ENCODE peak calls at places on chromosome 9, in four cellular contexts. Y is GM23248; A is CD8-positive, alpha-beta memory T cell; P is CD8-positive, alpha-beta T cell. K is an unnamed sample.

GRCh38 chr9:16602494-16602893 is 268.0 kb downstream of the BNC2 start:
- DNase-seq in Y (no peak), A (no peak), P (peak; percentile 1), K (no peak)

GRCh38 chr9:132878695-132879064 is at the start of gene SPACA9:
- DNase-seq in Y (peak; percentile 87), P (no peak), A (peak; percentile 16), K (peak; percentile 70)

GRCh38 chr9:137462396-137463193 is 3.5 kb upstream of the NSMF start:
- DNase-seq in A (no peak), P (no peak), Y (no peak), K (no peak)

GRCh38 chr9:70053864-70054263 is 10.2 kb downstream of the MAMDC2 start:
- DNase-seq in Y (no peak), P (no peak), A (no peak), K (no peak)

GRCh38 chr9:123250504-123250903 is 17.9 kb downstream of the STRBP start:
- DNase-seq in Y (no peak), A (no peak), P (no peak), K (no peak)

GRCh38 chr9:23526806-23527205 is 299.2 kb downstream of the ELAVL2 start:
- DNase-seq in Y (no peak), P (no peak), A (no peak), K (no peak)

GRCh38 chr9:137306546-137307254 is 4.6 kb upstream of the NRARP start:
- DNase-seq in Y (no peak), A (no peak), P (no peak), K (no peak)

GRCh38 chr9:33234511-33235467 is 5.2 kb upstream of the SPINK4 start:
- DNase-seq in Y (peak; percentile 40), A (no peak), P (no peak), K (no peak)

GRCh38 chr9:112784020-112784788 is 33.6 kb downstream of the SNX30 start:
- DNase-seq in P (no peak), A (no peak), Y (no peak), K (no peak)

GRCh38 chr9:79220246-79220645 is 351.5 kb upstream of the TLE4 start:
- DNase-seq in Y (no peak), A (no peak), P (no peak), K (no peak)

GRCh38 chr9:124975131-124975530 is 34.2 kb upstream of the GOLGA1 start:
- DNase-seq in Y (no peak), P (no peak), A (no peak), K (no peak)

GRCh38 chr9:116671605-116672004 is 15.5 kb upstream of the TRIM32 start:
- DNase-seq in A (no peak), P (no peak), Y (no peak), K (no peak)

GRCh38 chr9:96688215-96688614 is 33.1 kb upstream of the PRXL2C start:
- DNase-seq in P (no peak), Y (no peak), A (no peak), K (no peak)

GRCh38 chr9:93288341-93288740 is 104.4 kb downstream of the WNK2 start:
- DNase-seq in A (no peak), P (no peak), Y (no peak), K (no peak)

GRCh38 chr9:36826581-36826980 is 207.5 kb downstream of the PAX5 start:
- DNase-seq in P (no peak), A (no peak), Y (no peak), K (no peak)

GRCh38 chr9:108473209-108474112 is 382.3 kb downstream of the ACTL7B start:
- DNase-seq in A (no peak), Y (peak; percentile 74), P (no peak), K (no peak)

GRCh38 chr9:108512426-108513173 is 343.2 kb downstream of the ACTL7B start:
- DNase-seq in A (no peak), Y (peak; percentile 53), P (no peak), K (no peak)

GRCh38 chr9:79012561-79012960 is 559.2 kb upstream of the TLE4 start:
- DNase-seq in P (no peak), Y (peak; percentile 77), A (no peak), K (no peak)

GRCh38 chr9:78899006-78899405 is 602.1 kb downstream of the PSAT1 start:
- DNase-seq in P (no peak), A (no peak), Y (no peak), K (no peak)

GRCh38 chr9:37172511-37172910 is 52.1 kb downstream of the ZCCHC7 start:
- DNase-seq in Y (no peak), A (no peak), P (no peak), K (no peak)

GRCh38 chr9:21747171-21747570 is 55.3 kb upstream of the MTAP start:
- DNase-seq in A (no peak), Y (peak; percentile 74), P (no peak), K (no peak)

GRCh38 chr9:34493972-34494535 is 28.7 kb downstream of the ENHO start:
- DNase-seq in A (no peak), P (peak; percentile 17), Y (peak; percentile 71), K (peak; percentile 57)

GRCh38 chr9:137679695-137680305 is 61.0 kb downstream of the EHMT1 start:
- DNase-seq in Y (no peak), P (no peak), A (no peak), K (no peak)

GRCh38 chr9:130237071-130237470 is 28.5 kb upstream of the HMCN2 start:
- DNase-seq in P (no peak), A (no peak), Y (no peak), K (no peak)

GRCh38 chr9:16445141-16445920 is 425.1 kb downstream of the BNC2 start:
- DNase-seq in P (no peak), Y (peak; percentile 65), A (no peak), K (no peak)

GRCh38 chr9:112795946-112796345 is 45.4 kb downstream of the SNX30 start:
- DNase-seq in A (no peak), P (no peak), Y (no peak), K (no peak)

GRCh38 chr9:3299872-3300271 is 225.9 kb downstream of the RFX3 start:
- DNase-seq in A (no peak), P (no peak), Y (no peak), K (no peak)

GRCh38 chr9:21434202-21435014 is 5.8 kb upstream of the IFNA1 start:
- DNase-seq in Y (peak; percentile 93), A (no peak), P (no peak), K (no peak)

GRCh38 chr9:7828344-7828743 is 28.8 kb upstream of the DMAC1 start:
- DNase-seq in Y (no peak), P (no peak), A (no peak), K (no peak)

GRCh38 chr9:80707120-80707519 is 982.2 kb downstream of the TLE1 start:
- DNase-seq in P (no peak), Y (no peak), A (no peak), K (no peak)

GRCh38 chr9:124663046-124663961 is 107.8 kb downstream of the NR6A1 start:
- DNase-seq in A (no peak), Y (no peak), P (no peak), K (no peak)

GRCh38 chr9:133943781-133944745 is 48.1 kb downstream of the VAV2 start:
- DNase-seq in A (no peak), P (no peak), Y (no peak), K (no peak)
- H3K4me3 ChIP-seq in A (no peak overlapping the region), P (no peak overlapping the region), Y (no peak overlapping the region), K (no peak overlapping the region)

DNA sequence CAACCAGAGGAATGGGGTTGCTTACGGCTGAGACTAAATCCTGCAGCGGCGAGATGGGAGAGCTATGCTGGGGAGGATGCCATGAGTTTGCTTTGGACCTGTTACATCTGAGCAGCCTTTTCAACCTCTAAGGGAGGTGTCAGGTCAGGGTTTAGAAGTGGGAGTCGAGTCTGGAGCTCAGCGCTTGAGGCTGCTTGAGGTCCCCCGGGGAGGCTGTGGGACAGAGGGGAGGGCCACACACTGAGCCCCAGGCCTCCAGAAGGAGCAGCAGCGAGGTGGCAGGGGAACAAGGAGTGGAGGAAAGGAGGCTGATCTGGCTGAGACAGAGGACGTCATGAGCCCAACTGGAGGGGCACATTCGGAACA is 1.9 kb upstream of the QSOX2 start:
- DNase-seq in A (no peak), P (no peak), Y (no peak), K (no peak)
- H3K27me3 ChIP-seq in A (no peaks in the 10 kb centered on the region), P (no peaks in the 10 kb centered on the region), Y (peaks cover 12% of the 10 kb centered on the region), K (no peaks in the 10 kb centered on the region)

GRCh38 chr9:127754761-127755557 is 19.9 kb upstream of the TOR2A start:
- DNase-seq in A (no peak), Y (no peak), P (no peak), K (no peak)
- H3K4me3 ChIP-seq in A (no peak overlapping the region), Y (no peak overlapping the region), P (no peak overlapping the region), K (peak overlapping the region; percentile 30)

GRCh38 chr9:135167356-135167755 is 79.9 kb downstream of the OLFM1 start:
- DNase-seq in P (no peak), Y (no peak), A (no peak), K (no peak)
- H3K27me3 ChIP-seq in P (no peaks in the 10 kb centered on the region), Y (peaks cover 6% of the 10 kb centered on the region), A (no peaks in the 10 kb centered on the region), K (peaks cover 78% of the 10 kb centered on the region)

K was measured in heart right ventricle.